ENCODE peak calls at places on chromosome 2, in eight cellular contexts. One of them, this sample, is unnamed.

GRCh38 chr2:8319219-8319618 is 362.6 kb upstream of the ID2 start:
- DNase-seq in activated gamma-delta T cell treated with anti-CD3 and anti-CD28 coated beads, Interleukin-2, amount 50 U/mL, for 16 hours: no peak
- DNase-seq in C1 segment of cervical spinal cord: no peak
- DNase-seq in amniotic stem cell: no peak
- DNase-seq in activated CD4-positive, alpha-beta T cell treated with anti-CD3 and anti-CD28 coated beads for 36 hours: no peak
- DNase-seq in neural crest cell: no peak
- DNase-seq in fibroblast of mammary gland: peak; percentile 57
- DNase-seq in brain microvascular endothelial cell: no peak
- DNase-seq in this sample: no peak

GRCh38 chr2:40095003-40095402 is 315.9 kb upstream of the THUMPD2 start:
- DNase-seq in activated gamma-delta T cell treated with anti-CD3 and anti-CD28 coated beads, Interleukin-2, amount 50 U/mL, for 16 hours: no peak
- DNase-seq in C1 segment of cervical spinal cord: no peak
- DNase-seq in amniotic stem cell: no peak
- DNase-seq in activated CD4-positive, alpha-beta T cell treated with anti-CD3 and anti-CD28 coated beads for 36 hours: no peak
- DNase-seq in neural crest cell: no peak
- DNase-seq in fibroblast of mammary gland: peak; percentile 86
- DNase-seq in brain microvascular endothelial cell: peak; percentile 60
- DNase-seq in this sample: no peak

GRCh38 chr2:237873961-237874551 is 14.6 kb downstream of the RAMP1 start:
- DNase-seq in activated gamma-delta T cell treated with anti-CD3 and anti-CD28 coated beads, Interleukin-2, amount 50 U/mL, for 16 hours: no peak
- DNase-seq in C1 segment of cervical spinal cord: no peak
- DNase-seq in amniotic stem cell: no peak
- DNase-seq in activated CD4-positive, alpha-beta T cell treated with anti-CD3 and anti-CD28 coated beads for 36 hours: no peak
- DNase-seq in neural crest cell: no peak
- DNase-seq in fibroblast of mammary gland: no peak
- DNase-seq in brain microvascular endothelial cell: no peak
- DNase-seq in this sample: no peak

GRCh38 chr2:189178726-189179606 is 595 bp downstream of the COL5A2 start:
- DNase-seq in activated gamma-delta T cell treated with anti-CD3 and anti-CD28 coated beads, Interleukin-2, amount 50 U/mL, for 16 hours: no peak
- DNase-seq in C1 segment of cervical spinal cord: no peak
- DNase-seq in amniotic stem cell: peak; percentile 10
- DNase-seq in activated CD4-positive, alpha-beta T cell treated with anti-CD3 and anti-CD28 coated beads for 36 hours: no peak
- DNase-seq in neural crest cell: peak; percentile 14
- DNase-seq in fibroblast of mammary gland: peak; percentile 87
- DNase-seq in brain microvascular endothelial cell: peak; percentile 59
- DNase-seq in this sample: no peak

GRCh38 chr2:213415093-213415492 is 130.8 kb downstream of the SPAG16 start:
- DNase-seq in activated gamma-delta T cell treated with anti-CD3 and anti-CD28 coated beads, Interleukin-2, amount 50 U/mL, for 16 hours: no peak
- DNase-seq in C1 segment of cervical spinal cord: no peak
- DNase-seq in amniotic stem cell: no peak
- DNase-seq in activated CD4-positive, alpha-beta T cell treated with anti-CD3 and anti-CD28 coated beads for 36 hours: no peak
- DNase-seq in neural crest cell: no peak
- DNase-seq in fibroblast of mammary gland: no peak
- DNase-seq in brain microvascular endothelial cell: no peak
- DNase-seq in this sample: no peak

GRCh38 chr2:65436825-65437221 is 4.4 kb upstream of the SPRED2 start:
- DNase-seq in activated gamma-delta T cell treated with anti-CD3 and anti-CD28 coated beads, Interleukin-2, amount 50 U/mL, for 16 hours: no peak
- DNase-seq in C1 segment of cervical spinal cord: no peak
- DNase-seq in amniotic stem cell: no peak
- DNase-seq in activated CD4-positive, alpha-beta T cell treated with anti-CD3 and anti-CD28 coated beads for 36 hours: peak; percentile 75
- DNase-seq in neural crest cell: no peak
- DNase-seq in fibroblast of mammary gland: no peak
- DNase-seq in brain microvascular endothelial cell: no peak
- DNase-seq in this sample: no peak

GRCh38 chr2:209512951-209513350 is 89.1 kb downstream of the MAP2 start:
- DNase-seq in activated gamma-delta T cell treated with anti-CD3 and anti-CD28 coated beads, Interleukin-2, amount 50 U/mL, for 16 hours: no peak
- DNase-seq in C1 segment of cervical spinal cord: no peak
- DNase-seq in amniotic stem cell: no peak
- DNase-seq in activated CD4-positive, alpha-beta T cell treated with anti-CD3 and anti-CD28 coated beads for 36 hours: no peak
- DNase-seq in neural crest cell: no peak
- DNase-seq in fibroblast of mammary gland: no peak
- DNase-seq in brain microvascular endothelial cell: no peak
- DNase-seq in this sample: no peak

GRCh38 chr2:148238561-148238960 is 217.7 kb downstream of the MBD5 start:
- DNase-seq in activated gamma-delta T cell treated with anti-CD3 and anti-CD28 coated beads, Interleukin-2, amount 50 U/mL, for 16 hours: no peak
- DNase-seq in C1 segment of cervical spinal cord: no peak
- DNase-seq in amniotic stem cell: no peak
- DNase-seq in activated CD4-positive, alpha-beta T cell treated with anti-CD3 and anti-CD28 coated beads for 36 hours: no peak
- DNase-seq in neural crest cell: no peak
- DNase-seq in fibroblast of mammary gland: peak; percentile 51
- DNase-seq in brain microvascular endothelial cell: no peak
- DNase-seq in this sample: no peak

GRCh38 chr2:157325786-157326185 is at the start of gene ERMN:
- DNase-seq in activated gamma-delta T cell treated with anti-CD3 and anti-CD28 coated beads, Interleukin-2, amount 50 U/mL, for 16 hours: no peak
- DNase-seq in C1 segment of cervical spinal cord: no peak
- DNase-seq in amniotic stem cell: no peak
- DNase-seq in activated CD4-positive, alpha-beta T cell treated with anti-CD3 and anti-CD28 coated beads for 36 hours: no peak
- DNase-seq in neural crest cell: no peak
- DNase-seq in fibroblast of mammary gland: no peak
- DNase-seq in brain microvascular endothelial cell: no peak
- DNase-seq in this sample: peak; percentile 35

GRCh38 chr2:48715956-48716355 is 39.6 kb downstream of the LHCGR start:
- DNase-seq in activated gamma-delta T cell treated with anti-CD3 and anti-CD28 coated beads, Interleukin-2, amount 50 U/mL, for 16 hours: no peak
- DNase-seq in C1 segment of cervical spinal cord: no peak
- DNase-seq in amniotic stem cell: no peak
- DNase-seq in activated CD4-positive, alpha-beta T cell treated with anti-CD3 and anti-CD28 coated beads for 36 hours: no peak
- DNase-seq in neural crest cell: no peak
- DNase-seq in fibroblast of mammary gland: peak; percentile 19
- DNase-seq in brain microvascular endothelial cell: no peak
- DNase-seq in this sample: no peak

GRCh38 chr2:28620371-28620793 is 124.5 kb downstream of the PLB1 start:
- DNase-seq in activated gamma-delta T cell treated with anti-CD3 and anti-CD28 coated beads, Interleukin-2, amount 50 U/mL, for 16 hours: no peak
- DNase-seq in C1 segment of cervical spinal cord: no peak
- DNase-seq in amniotic stem cell: no peak
- DNase-seq in activated CD4-positive, alpha-beta T cell treated with anti-CD3 and anti-CD28 coated beads for 36 hours: peak; percentile 18
- DNase-seq in neural crest cell: no peak
- DNase-seq in fibroblast of mammary gland: no peak
- DNase-seq in brain microvascular endothelial cell: no peak
- DNase-seq in this sample: no peak

GRCh38 chr2:121804340-121804739 is 48.9 kb downstream of the TSN start:
- DNase-seq in activated gamma-delta T cell treated with anti-CD3 and anti-CD28 coated beads, Interleukin-2, amount 50 U/mL, for 16 hours: no peak
- DNase-seq in C1 segment of cervical spinal cord: no peak
- DNase-seq in amniotic stem cell: no peak
- DNase-seq in activated CD4-positive, alpha-beta T cell treated with anti-CD3 and anti-CD28 coated beads for 36 hours: no peak
- DNase-seq in neural crest cell: no peak
- DNase-seq in fibroblast of mammary gland: peak; percentile 9
- DNase-seq in brain microvascular endothelial cell: peak; percentile 9
- DNase-seq in this sample: no peak

GRCh38 chr2:236873666-236874065 is 212.0 kb upstream of the COPS8 start:
- DNase-seq in activated gamma-delta T cell treated with anti-CD3 and anti-CD28 coated beads, Interleukin-2, amount 50 U/mL, for 16 hours: no peak
- DNase-seq in C1 segment of cervical spinal cord: no peak
- DNase-seq in amniotic stem cell: no peak
- DNase-seq in activated CD4-positive, alpha-beta T cell treated with anti-CD3 and anti-CD28 coated beads for 36 hours: no peak
- DNase-seq in neural crest cell: no peak
- DNase-seq in fibroblast of mammary gland: peak; percentile 42
- DNase-seq in brain microvascular endothelial cell: no peak
- DNase-seq in this sample: no peak

GRCh38 chr2:125455110-125455509 is 1200.8 kb upstream of the GYPC start:
- DNase-seq in activated gamma-delta T cell treated with anti-CD3 and anti-CD28 coated beads, Interleukin-2, amount 50 U/mL, for 16 hours: no peak
- DNase-seq in C1 segment of cervical spinal cord: no peak
- DNase-seq in amniotic stem cell: no peak
- DNase-seq in activated CD4-positive, alpha-beta T cell treated with anti-CD3 and anti-CD28 coated beads for 36 hours: no peak
- DNase-seq in neural crest cell: no peak
- DNase-seq in fibroblast of mammary gland: no peak
- DNase-seq in brain microvascular endothelial cell: no peak
- DNase-seq in this sample: no peak

GRCh38 chr2:134189009-134189717 is 64.7 kb upstream of the MGAT5 start:
- DNase-seq in activated gamma-delta T cell treated with anti-CD3 and anti-CD28 coated beads, Interleukin-2, amount 50 U/mL, for 16 hours: no peak
- DNase-seq in C1 segment of cervical spinal cord: no peak
- DNase-seq in amniotic stem cell: no peak
- DNase-seq in activated CD4-positive, alpha-beta T cell treated with anti-CD3 and anti-CD28 coated beads for 36 hours: no peak
- DNase-seq in neural crest cell: no peak
- DNase-seq in fibroblast of mammary gland: peak; percentile 76
- DNase-seq in brain microvascular endothelial cell: no peak
- DNase-seq in this sample: no peak

GRCh38 chr2:108573070-108573469 is 38.8 kb downstream of the LIMS1 start:
- DNase-seq in activated gamma-delta T cell treated with anti-CD3 and anti-CD28 coated beads, Interleukin-2, amount 50 U/mL, for 16 hours: no peak
- DNase-seq in C1 segment of cervical spinal cord: no peak
- DNase-seq in amniotic stem cell: no peak
- DNase-seq in activated CD4-positive, alpha-beta T cell treated with anti-CD3 and anti-CD28 coated beads for 36 hours: no peak
- DNase-seq in neural crest cell: no peak
- DNase-seq in fibroblast of mammary gland: peak; percentile 87
- DNase-seq in brain microvascular endothelial cell: no peak
- DNase-seq in this sample: no peak

GRCh38 chr2:23925702-23926288 is 1.1 kb downstream of the ATAD2B start:
- DNase-seq in activated gamma-delta T cell treated with anti-CD3 and anti-CD28 coated beads, Interleukin-2, amount 50 U/mL, for 16 hours: peak; percentile 17
- DNase-seq in C1 segment of cervical spinal cord: no peak
- DNase-seq in amniotic stem cell: peak; percentile 28
- DNase-seq in activated CD4-positive, alpha-beta T cell treated with anti-CD3 and anti-CD28 coated beads for 36 hours: peak; percentile 77
- DNase-seq in neural crest cell: no peak
- DNase-seq in fibroblast of mammary gland: peak; percentile 72
- DNase-seq in brain microvascular endothelial cell: peak; percentile 58
- DNase-seq in this sample: peak; percentile 55

GRCh38 chr2:9806656-9807055 is 36.6 kb upstream of the TAF1B start:
- DNase-seq in activated gamma-delta T cell treated with anti-CD3 and anti-CD28 coated beads, Interleukin-2, amount 50 U/mL, for 16 hours: no peak
- DNase-seq in C1 segment of cervical spinal cord: no peak
- DNase-seq in amniotic stem cell: no peak
- DNase-seq in activated CD4-positive, alpha-beta T cell treated with anti-CD3 and anti-CD28 coated beads for 36 hours: no peak
- DNase-seq in neural crest cell: no peak
- DNase-seq in fibroblast of mammary gland: no peak
- DNase-seq in brain microvascular endothelial cell: no peak
- DNase-seq in this sample: no peak

This sample was measured in occipital lobe.